ENCODE peak calls at places on chromosomes 16 and 17, in ten cellular contexts. G is HS-5, I is stomach, N is mucosa of gallbladder, M is T-helper 2 cell, E is epithelial cell of esophagus, X is activated gamma-delta T cell treated with Interleukin-2 at 50 U/mL for 16 hours, T is RWPE1, Q is T-helper 1 cell, K is T-helper 9 cell. A is an unnamed sample.

GRCh38 chr17:50056961-50057330 is 1.0 kb downstream of the ITGA3 start:
- DNase-seq in G (no peak), I (peak; percentile 40), N (no peak), M (no peak), E (peak; percentile 51), X (no peak), T (no peak), Q (no peak), K (no peak), A (no peak)

GRCh38 chr16:13289515-13289914 is 388.1 kb downstream of the SHISA9 start:
- DNase-seq in G (no peak), I (no peak), N (no peak), M (no peak), E (peak; percentile 3), X (no peak), T (no peak), Q (no peak), K (no peak), A (no peak)

GRCh38 chr17:73560661-73561060 is 83.6 kb downstream of the SDK2 start:
- DNase-seq in G (no peak), I (no peak), N (no peak), M (no peak), E (peak; percentile 42), X (no peak), T (no peak), Q (no peak), K (no peak), A (no peak)

GRCh38 chr17:20952183-20952582 is 90.6 kb downstream of the USP22 start:
- DNase-seq in G (no peak), I (no peak), N (no peak), M (no peak), E (peak; percentile 55), X (no peak), T (no peak), Q (no peak), K (no peak), A (no peak)

GRCh38 chr17:78168906-78169793 is 769 bp downstream of the SYNGR2 start:
- DNase-seq in G (no peak), I (peak; percentile 72), N (no peak), M (peak; percentile 37), E (peak; percentile 70), X (peak; percentile 25), T (peak; percentile 72), Q (peak; percentile 60), K (peak; percentile 65), A (peak; percentile 39)

GRCh38 chr17:77933777-77934398 is 24.6 kb upstream of the TNRC6C start:
- DNase-seq in G (no peak), I (no peak), N (no peak), M (no peak), E (no peak), X (no peak), T (no peak), Q (no peak), K (no peak), A (no peak)

GRCh38 chr17:36892112-36892838 is 45.0 kb upstream of the LHX1 start:
- DNase-seq in G (no peak), I (peak; percentile 57), N (peak; percentile 60), M (no peak), E (no peak), X (no peak), T (no peak), Q (no peak), K (no peak), A (no peak)

GRCh38 chr16:11580451-11581086 is 6.2 kb downstream of the LITAF start:
- DNase-seq in G (no peak), I (no peak), N (no peak), M (no peak), E (no peak), X (no peak), T (no peak), Q (no peak), K (no peak), A (no peak)

GRCh38 chr16:88695218-88695617 is 8.9 kb upstream of the SNAI3 start:
- DNase-seq in G (no peak), I (no peak), N (no peak), M (no peak), E (no peak), X (no peak), T (no peak), Q (no peak), K (no peak), A (no peak)

GRCh38 chr17:28792877-28793666 is 49.3 kb downstream of the TRAF4 start:
- DNase-seq in G (no peak), I (no peak), N (no peak), M (no peak), E (no peak), X (no peak), T (no peak), Q (no peak), K (no peak), A (no peak)

GRCh38 chr17:59425085-59425901 is 93.8 kb downstream of the YPEL2 start:
- DNase-seq in G (no peak), I (no peak), N (peak; percentile 42), M (no peak), E (no peak), X (no peak), T (no peak), Q (no peak), K (no peak), A (no peak)

GRCh38 chr17:40303009-40303657 is 5.8 kb upstream of the RARA start:
- DNase-seq in G (no peak), I (peak; percentile 54), N (no peak), M (no peak), E (peak; percentile 70), X (peak; percentile 62), T (peak; percentile 54), Q (no peak), K (no peak), A (peak; percentile 62)

GRCh38 chr16:89579351-89579750 is 3.8 kb downstream of the CPNE7 start:
- DNase-seq in G (no peak), I (no peak), N (no peak), M (no peak), E (no peak), X (no peak), T (no peak), Q (no peak), K (no peak), A (no peak)

GRCh38 chr17:83085103-83085502 is 5.7 kb downstream of the METRNL start:
- DNase-seq in G (no peak), I (no peak), N (no peak), M (no peak), E (no peak), X (no peak), T (no peak), Q (no peak), K (no peak), A (no peak)

GRCh38 chr17:10737168-10737622 is 7.4 kb upstream of the TMEM220 start:
- DNase-seq in G (no peak), I (peak; percentile 95), N (peak; percentile 91), M (no peak), E (peak; percentile 66), X (no peak), T (peak; percentile 55), Q (no peak), K (no peak), A (peak; percentile 61)

GRCh38 chr16:15578824-15579223 is 64.1 kb downstream of the MARF1 start:
- DNase-seq in G (no peak), I (no peak), N (no peak), M (no peak), E (no peak), X (no peak), T (no peak), Q (no peak), K (no peak), A (no peak)

GRCh38 chr16:566475-567361 is at the start of gene NHLRC4:
- DNase-seq in G (no peak), I (peak; percentile 69), N (peak; percentile 67), M (no peak), E (peak; percentile 54), X (peak; percentile 53), T (peak; percentile 32), Q (no peak), K (peak; percentile 25), A (peak; percentile 40)

GRCh38 chr16:57681950-57682728 is 12.5 kb upstream of the DRC7 start:
- DNase-seq in G (no peak), I (no peak), N (no peak), M (no peak), E (no peak), X (no peak), T (no peak), Q (no peak), K (no peak), A (no peak)

GRCh38 chr16:4290236-4290830 is 17.5 kb upstream of the TFAP4 start:
- DNase-seq in G (no peak), I (no peak), N (no peak), M (no peak), E (peak; percentile 87), X (no peak), T (peak; percentile 50), Q (no peak), K (no peak), A (no peak)

GRCh38 chr16:53090591-53091507 is 36.1 kb downstream of the CHD9 start:
- DNase-seq in G (no peak), I (peak; percentile 71), N (peak; percentile 88), M (no peak), E (peak; percentile 43), X (no peak), T (peak; percentile 45), Q (no peak), K (no peak), A (no peak)

GRCh38 chr17:36742267-36743000 is 141.1 kb downstream of the MRM1 start:
- DNase-seq in G (no peak), I (no peak), N (no peak), M (no peak), E (no peak), X (no peak), T (no peak), Q (no peak), K (no peak), A (no peak)

GRCh38 chr17:75468311-75468754 is 11.9 kb downstream of the TMEM94 start:
- DNase-seq in G (no peak), I (no peak), N (no peak), M (no peak), E (no peak), X (no peak), T (no peak), Q (no peak), K (no peak), A (no peak)

GRCh38 chr17:66494023-66494803 is 191.8 kb downstream of the PRKCA start:
- DNase-seq in G (peak; percentile 93), I (no peak), N (no peak), M (no peak), E (peak; percentile 86), X (no peak), T (peak; percentile 73), Q (no peak), K (no peak), A (no peak)

GRCh38 chr17:51423421-51424160 is 163.2 kb downstream of the UTP18 start:
- DNase-seq in G (no peak), I (no peak), N (no peak), M (no peak), E (no peak), X (no peak), T (peak; percentile 9), Q (no peak), K (no peak), A (no peak)

GRCh38 chr17:77019955-77020379 is 120.8 kb upstream of the SEC14L1 start:
- DNase-seq in G (no peak), I (no peak), N (no peak), M (no peak), E (no peak), X (no peak), T (no peak), Q (no peak), K (no peak), A (no peak)

A was measured in endothelial cell.